ENCODE peak calls at places on chromosomes 3 and 15, in four cellular contexts. One of them, this sample, is unnamed.

GRCh38 chr15:66405605-66406004 is 18.9 kb downstream of the MAP2K1 start:
- DNase-seq in OCI-LY7: no peak
- DNase-seq in left ventricle myocardium inferior: no peak
- DNase-seq in neural progenitor cell: no peak
- DNase-seq in this sample: no peak

GRCh38 chr15:89003865-89004725 is 84.2 kb upstream of the ABHD2 start:
- DNase-seq in left ventricle myocardium inferior: peak
- DNase-seq in OCI-LY7: peak
- DNase-seq in neural progenitor cell: peak
- DNase-seq in this sample: no peak

GRCh38 chr3:138901579-138901978 is 45.4 kb downstream of the FOXL2 start:
- DNase-seq in left ventricle myocardium inferior: no peak
- DNase-seq in OCI-LY7: no peak
- DNase-seq in neural progenitor cell: no peak
- DNase-seq in this sample: no peak

GRCh38 chr15:29143909-29144308 is 125.7 kb downstream of the NSMCE3 start:
- DNase-seq in OCI-LY7: no peak
- DNase-seq in neural progenitor cell: no peak
- DNase-seq in left ventricle myocardium inferior: no peak
- DNase-seq in this sample: no peak

GRCh38 chr15:64982472-64982871 is 7.2 kb downstream of the SPG21 start:
- DNase-seq in neural progenitor cell: no peak
- DNase-seq in OCI-LY7: no peak
- DNase-seq in left ventricle myocardium inferior: no peak
- DNase-seq in this sample: no peak

GRCh38 chr15:58401991-58402649 is 29.7 kb upstream of the LIPC start:
- DNase-seq in OCI-LY7: no peak
- DNase-seq in neural progenitor cell: no peak
- DNase-seq in left ventricle myocardium inferior: no peak
- DNase-seq in this sample: no peak

GRCh38 chr15:70518201-70519003 is 245.0 kb downstream of the UACA start:
- DNase-seq in OCI-LY7: no peak
- DNase-seq in left ventricle myocardium inferior: no peak
- DNase-seq in neural progenitor cell: no peak
- DNase-seq in this sample: no peak

GRCh38 chr3:134029734-134030381 is at the start of gene SLCO2A1:
- DNase-seq in neural progenitor cell: peak
- DNase-seq in OCI-LY7: no peak
- DNase-seq in left ventricle myocardium inferior: peak
- DNase-seq in this sample: no peak

GRCh38 chr3:149377408-149378111 is at the start of gene TM4SF1:
- DNase-seq in left ventricle myocardium inferior: peak
- DNase-seq in OCI-LY7: no peak
- DNase-seq in neural progenitor cell: no peak
- DNase-seq in this sample: peak

GRCh38 chr3:143830063-143830462 is 18.2 kb downstream of the SLC9A9 start:
- DNase-seq in neural progenitor cell: no peak
- DNase-seq in OCI-LY7: no peak
- DNase-seq in left ventricle myocardium inferior: no peak
- DNase-seq in this sample: no peak

GRCh38 chr15:38691365-38691764 is 126.8 kb upstream of the RASGRP1 start:
- DNase-seq in left ventricle myocardium inferior: no peak
- DNase-seq in neural progenitor cell: no peak
- DNase-seq in OCI-LY7: no peak
- DNase-seq in this sample: no peak

GRCh38 chr3:50616770-50617095 is 218 bp upstream of the MAPKAPK3 start:
- DNase-seq in OCI-LY7: peak
- DNase-seq in neural progenitor cell: peak
- DNase-seq in left ventricle myocardium inferior: peak
- DNase-seq in this sample: peak
- H3K4me3 ChIP-seq in OCI-LY7: peak
- H3K4me3 ChIP-seq in neural progenitor cell: peak
- H3K4me3 ChIP-seq in left ventricle myocardium inferior: peak
- H3K4me3 ChIP-seq in this sample: peak

GRCh38 chr15:40278026-40278425 is 4.8 kb downstream of the ANKRD63 start:
- DNase-seq in neural progenitor cell: no peak
- DNase-seq in left ventricle myocardium inferior: no peak
- DNase-seq in OCI-LY7: no peak
- DNase-seq in this sample: no peak
- H3K4me3 ChIP-seq in neural progenitor cell: no peak
- H3K4me3 ChIP-seq in left ventricle myocardium inferior: no peak
- H3K4me3 ChIP-seq in OCI-LY7: no peak
- H3K4me3 ChIP-seq in this sample: no peak

GRCh38 chr3:123698813-123699212 is 114.0 kb upstream of the HACD2 start:
- DNase-seq in neural progenitor cell: no peak
- DNase-seq in OCI-LY7: no peak
- DNase-seq in left ventricle myocardium inferior: no peak
- DNase-seq in this sample: no peak

GRCh38 chr3:123694377-123695147 is 109.7 kb upstream of the HACD2 start:
- DNase-seq in neural progenitor cell: no peak
- DNase-seq in left ventricle myocardium inferior: no peak
- DNase-seq in OCI-LY7: no peak
- DNase-seq in this sample: no peak

GRCh38 chr3:123695731-123696640 is 111.1 kb upstream of the HACD2 start:
- DNase-seq in left ventricle myocardium inferior: no peak
- DNase-seq in OCI-LY7: no peak
- DNase-seq in neural progenitor cell: no peak
- DNase-seq in this sample: no peak

GRCh38 chr3:123695152-123695551 is 110.3 kb upstream of the HACD2 start:
- DNase-seq in left ventricle myocardium inferior: no peak
- DNase-seq in OCI-LY7: no peak
- DNase-seq in neural progenitor cell: no peak
- DNase-seq in this sample: no peak

GRCh38 chr3:123696796-123697195 is 111.9 kb upstream of the HACD2 start:
- DNase-seq in OCI-LY7: no peak
- DNase-seq in left ventricle myocardium inferior: no peak
- DNase-seq in neural progenitor cell: no peak
- DNase-seq in this sample: no peak
- H3K4me3 ChIP-seq in OCI-LY7: no peak
- H3K4me3 ChIP-seq in left ventricle myocardium inferior: peak
- H3K4me3 ChIP-seq in neural progenitor cell: no peak
- H3K4me3 ChIP-seq in this sample: peak

GRCh38 chr15:83088876-83089275 is 18.6 kb upstream of the TM6SF1 start:
- DNase-seq in neural progenitor cell: no peak
- DNase-seq in left ventricle myocardium inferior: no peak
- DNase-seq in OCI-LY7: no peak
- DNase-seq in this sample: no peak

GRCh38 chr15:83090465-83090864 is 17.0 kb upstream of the TM6SF1 start:
- DNase-seq in left ventricle myocardium inferior: no peak
- DNase-seq in neural progenitor cell: peak
- DNase-seq in OCI-LY7: no peak
- DNase-seq in this sample: no peak

GRCh38 chr15:83087535-83087934 is 19.9 kb upstream of the TM6SF1 start:
- DNase-seq in neural progenitor cell: no peak
- DNase-seq in left ventricle myocardium inferior: no peak
- DNase-seq in OCI-LY7: no peak
- DNase-seq in this sample: no peak

GRCh38 chr15:83094592-83094991 is 12.9 kb upstream of the TM6SF1 start:
- DNase-seq in neural progenitor cell: no peak
- DNase-seq in left ventricle myocardium inferior: no peak
- DNase-seq in OCI-LY7: no peak
- DNase-seq in this sample: peak

DNA sequence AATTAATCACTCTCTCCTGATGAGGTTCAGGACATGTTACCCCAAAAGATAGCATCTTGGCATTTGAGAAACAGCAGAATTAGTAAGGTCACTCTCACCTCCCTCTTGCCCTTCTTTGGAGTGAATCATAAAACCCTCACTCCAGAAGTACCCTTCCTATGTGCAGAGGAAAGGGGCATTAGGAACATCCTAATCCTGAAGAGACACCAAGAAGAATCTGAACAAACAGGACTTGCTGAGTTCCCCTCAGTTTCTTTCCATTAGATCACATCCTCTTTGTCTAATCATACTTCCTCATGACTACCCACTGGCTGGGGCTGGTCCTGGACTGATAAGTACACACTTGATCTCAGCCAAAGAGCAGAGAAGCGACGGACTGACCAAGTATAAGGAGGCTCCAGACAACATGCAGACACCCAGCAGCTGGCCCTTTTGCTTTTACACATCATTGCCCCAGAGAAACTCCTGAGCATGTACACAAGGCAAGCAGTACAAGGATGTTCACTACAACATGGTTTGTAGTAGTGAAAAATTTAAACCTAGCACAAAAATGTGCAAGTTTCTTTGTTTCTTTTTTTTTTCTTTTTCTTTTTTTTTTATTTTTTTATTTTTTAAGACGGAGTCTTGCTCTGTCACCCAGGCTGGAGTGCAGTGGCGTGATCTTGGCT is 15.0 kb upstream of the TM6SF1 start:
- DNase-seq in neural progenitor cell: no peak
- DNase-seq in left ventricle myocardium inferior: no peak
- DNase-seq in OCI-LY7: peak
- DNase-seq in this sample: peak
- H3K4me3 ChIP-seq in neural progenitor cell: no peak
- H3K4me3 ChIP-seq in left ventricle myocardium inferior: no peak
- H3K4me3 ChIP-seq in OCI-LY7: no peak
- H3K4me3 ChIP-seq in this sample: no peak

GRCh38 chr15:52161406-52161966 is 29.7 kb downstream of the GNB5 start:
- DNase-seq in left ventricle myocardium inferior: no peak
- DNase-seq in neural progenitor cell: no peak
- DNase-seq in OCI-LY7: no peak
- DNase-seq in this sample: no peak

GRCh38 chr15:52162260-52162659 is 28.9 kb downstream of the GNB5 start:
- DNase-seq in OCI-LY7: no peak
- DNase-seq in left ventricle myocardium inferior: no peak
- DNase-seq in neural progenitor cell: no peak
- DNase-seq in this sample: no peak

GRCh38 chr15:52164631-52165265 is 26.4 kb downstream of the GNB5 start:
- DNase-seq in neural progenitor cell: no peak
- DNase-seq in OCI-LY7: peak
- DNase-seq in left ventricle myocardium inferior: no peak
- DNase-seq in this sample: no peak

GRCh38 chr15:52163321-52164190 is 27.6 kb downstream of the GNB5 start:
- DNase-seq in OCI-LY7: peak
- DNase-seq in neural progenitor cell: peak
- DNase-seq in left ventricle myocardium inferior: no peak
- DNase-seq in this sample: peak

DNA sequence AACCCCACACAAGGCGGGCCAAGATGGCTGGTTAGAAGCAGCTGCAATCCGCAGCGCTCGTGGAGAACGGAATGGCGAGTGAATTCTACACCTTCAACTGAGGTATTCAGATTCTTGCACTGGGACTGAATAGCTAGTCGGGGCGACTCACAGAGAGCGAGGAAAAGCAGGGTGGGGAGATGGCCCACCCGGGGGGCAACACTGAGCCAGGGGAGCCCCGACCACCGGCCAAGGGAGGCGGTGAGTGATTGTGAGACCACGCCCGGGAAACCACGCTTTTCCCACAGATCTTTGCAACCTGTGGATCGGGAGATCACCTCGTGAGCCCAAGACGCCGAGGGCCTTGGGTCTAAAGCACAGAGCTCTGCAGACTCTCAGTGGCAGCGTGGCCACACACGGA is 28.3 kb downstream of the GNB5 start:
- DNase-seq in OCI-LY7: no peak
- DNase-seq in left ventricle myocardium inferior: no peak
- DNase-seq in neural progenitor cell: no peak
- DNase-seq in this sample: no peak
- H3K4me3 ChIP-seq in OCI-LY7: no peak
- H3K4me3 ChIP-seq in left ventricle myocardium inferior: no peak
- H3K4me3 ChIP-seq in neural progenitor cell: no peak
- H3K4me3 ChIP-seq in this sample: no peak